ENCODE peak calls at places on chromosomes 1 and 21, in five cellular contexts. U, E, Z, F and H are unnamed samples.
A peak's percentile ranks its signal among the peaks of the same experiment; 100 is the strongest.

GRCh38 chr1:174982971-174983689 is 16.6 kb upstream of the CACYBP start:
- DNase-seq in U (peak; percentile 36), E (no peak), Z (no peak), F (peak; percentile 92), H (peak; percentile 68)

GRCh38 chr21:17732306-17732705 is 86.8 kb downstream of the C21orf91 start:
- DNase-seq in U (no peak), E (no peak), Z (no peak), F (no peak), H (peak; percentile 17)

GRCh38 chr1:51276286-51276685 is 40.2 kb downstream of the RNF11 start:
- DNase-seq in U (no peak), E (no peak), Z (no peak), F (no peak), H (no peak)

GRCh38 chr1:31723828-31724359 is 20.1 kb upstream of the COL16A1 start:
- DNase-seq in U (peak; percentile 86), E (no peak), Z (peak; percentile 84), F (peak; percentile 77), H (peak; percentile 78)

GRCh38 chr1:93140106-93140505 is 40.1 kb downstream of the TMED5 start:
- DNase-seq in U (no peak), E (no peak), Z (no peak), F (no peak), H (no peak)

GRCh38 chr1:26285366-26286063 is 5.6 kb downstream of the SH3BGRL3 start:
- DNase-seq in U (no peak), E (no peak), Z (peak; percentile 89), F (peak; percentile 80), H (no peak)

GRCh38 chr21:45502006-45502345 is 40.3 kb downstream of the SLC19A1 start:
- DNase-seq in U (no peak), E (no peak), Z (no peak), F (no peak), H (no peak)

GRCh38 chr1:72827285-72827684 is 544.9 kb upstream of the NEGR1 start:
- DNase-seq in U (no peak), E (no peak), Z (no peak), F (peak; percentile 72), H (peak; percentile 43)

DNA sequence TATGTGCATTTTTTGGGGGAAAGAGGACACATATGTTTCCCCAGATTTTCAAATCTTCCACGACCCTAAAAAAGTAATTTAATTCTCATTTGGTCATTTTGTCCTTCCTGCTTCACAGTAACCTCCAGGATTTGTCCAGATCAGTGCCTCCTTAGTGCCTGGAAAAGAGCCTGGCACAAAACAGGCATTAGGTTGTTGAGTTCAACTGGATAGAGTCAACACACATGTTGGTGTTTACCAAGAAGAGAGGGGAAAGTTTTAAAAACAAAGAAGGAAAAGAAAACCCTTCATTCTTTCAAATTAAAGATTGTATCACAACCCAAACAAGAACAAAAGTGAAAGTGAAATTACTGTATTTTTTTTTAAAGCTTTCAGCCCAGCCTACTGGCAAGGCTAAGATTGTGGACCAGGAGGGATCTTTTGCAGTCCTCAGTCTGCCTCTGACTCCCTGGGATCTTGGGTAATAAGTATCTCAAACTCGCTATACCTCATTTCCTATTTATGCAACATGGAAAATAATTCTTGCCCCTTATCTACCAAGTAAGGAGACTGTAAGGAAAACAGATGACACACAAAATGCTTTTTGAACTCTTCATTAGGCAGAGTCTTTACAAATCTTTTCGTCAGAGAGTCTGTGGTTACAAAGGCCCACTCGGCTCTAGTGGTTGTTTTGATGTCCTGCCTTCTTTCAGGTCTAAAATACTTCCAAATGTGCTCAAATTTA is 57.8 kb downstream of the ZNF281 start:
- DNase-seq in U (no peak), E (no peak), Z (no peak), F (peak; percentile 86), H (peak; percentile 98)
- H4K8ac ChIP-seq in U (no peak overlapping the region), E (no peak overlapping the region), Z (no peak overlapping the region), F (no peak overlapping the region), H (peak overlapping the region; percentile 95)

GRCh38 chr1:186340772-186341171 is 34.3 kb downstream of the TPR start:
- DNase-seq in U (no peak), E (no peak), Z (no peak), F (no peak), H (no peak)
- H2BK12ac ChIP-seq in U (no peak overlapping the region), E (no peak overlapping the region), Z (no peak overlapping the region), F (no peak overlapping the region), H (no peak overlapping the region)

GRCh38 chr1:167522246-167522645 is 3.9 kb upstream of the CD247 start:
- DNase-seq in U (no peak), E (no peak), Z (no peak), F (no peak), H (peak; percentile 37)
- H4K8ac ChIP-seq in U (no peak overlapping the region), E (no peak overlapping the region), Z (no peak overlapping the region), F (no peak overlapping the region), H (no peak overlapping the region)

GRCh38 chr1:232046531-232047283 is 420.1 kb downstream of the DISC1 start:
- DNase-seq in U (no peak), E (no peak), Z (no peak), F (no peak), H (no peak)

GRCh38 chr1:232047473-232047872 is 420.9 kb downstream of the DISC1 start:
- DNase-seq in U (no peak), E (no peak), Z (no peak), F (peak; percentile 19), H (no peak)

GRCh38 chr1:232048481-232048880 is 421.9 kb downstream of the DISC1 start:
- DNase-seq in U (no peak), E (no peak), Z (no peak), F (no peak), H (no peak)

GRCh38 chr1:232045571-232045970 is 419.0 kb downstream of the DISC1 start:
- DNase-seq in U (no peak), E (no peak), Z (no peak), F (no peak), H (no peak)

DNA sequence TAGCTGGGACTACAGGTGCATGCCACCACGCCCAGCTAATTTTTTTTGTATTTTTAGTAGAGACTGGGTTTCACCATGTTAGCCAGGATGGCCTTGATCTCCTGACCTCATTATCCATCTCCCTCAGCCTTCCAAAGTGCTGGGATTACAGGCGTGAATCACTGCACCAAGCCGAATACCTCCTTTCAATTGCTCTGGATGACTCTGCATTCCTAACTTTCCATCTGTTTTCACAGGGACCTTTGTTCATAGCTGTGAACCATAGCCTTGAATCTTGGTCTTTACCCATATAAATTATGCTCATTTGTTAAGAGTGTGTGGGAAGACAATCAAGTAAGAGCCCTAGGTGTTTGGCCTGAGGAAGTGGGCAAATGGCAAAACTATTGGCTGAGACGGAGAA is 422.7 kb downstream of the DISC1 start:
- DNase-seq in U (no peak), E (no peak), Z (no peak), F (peak; percentile 3), H (no peak)
- H2BK12ac ChIP-seq in U (no peak overlapping the region), E (no peak overlapping the region), Z (no peak overlapping the region), F (no peak overlapping the region), H (no peak overlapping the region)

GRCh38 chr1:23369335-23370013 is at the start of gene ZNF436:
- DNase-seq in U (no peak), E (no peak), Z (no peak), F (peak; percentile 61), H (peak; percentile 93)

GRCh38 chr1:23367791-23368561 is 1.7 kb downstream of the ZNF436 start:
- DNase-seq in U (peak; percentile 98), E (peak; percentile 96), Z (peak; percentile 99), F (peak; percentile 99), H (peak; percentile 99)

GRCh38 chr1:23367451-23367790 is 2.2 kb downstream of the ZNF436 start:
- DNase-seq in U (no peak), E (no peak), Z (no peak), F (no peak), H (no peak)

GRCh38 chr1:23370270-23370743 is 671 bp upstream of the ZNF436 start:
- DNase-seq in U (no peak), E (no peak), Z (no peak), F (no peak), H (peak; percentile 20)

GRCh38 chr1:23368562-23369334 is 888 bp downstream of the ZNF436 start:
- DNase-seq in U (peak; percentile 93), E (peak; percentile 70), Z (peak; percentile 90), F (peak; percentile 96), H (peak; percentile 96)
- H4K8ac ChIP-seq in U (peak overlapping the region; percentile 45), E (no peak overlapping the region), Z (no peak overlapping the region), F (peak overlapping the region; percentile 94), H (peak overlapping the region; percentile 94)

GRCh38 chr21:38729745-38730401 is 75.9 kb upstream of the ETS2 start:
- DNase-seq in U (no peak), E (no peak), Z (no peak), F (no peak), H (peak; percentile 53)
- H2BK12ac ChIP-seq in U (no peak overlapping the region), E (no peak overlapping the region), Z (no peak overlapping the region), F (no peak overlapping the region), H (no peak overlapping the region)